ENCODE peak calls at places on chromosomes 5 and 9, in four cellular contexts. R is transverse colon, Z is MG63, D is BE2C. J is an unnamed sample.

GRCh38 chr9:108150736-108151135 is 661.2 kb upstream of the KLF4 start:
- DNase-seq in R (no peak), Z (peak), D (no peak), J (no peak)

GRCh38 chr5:16484081-16484480 is 18.5 kb upstream of the ZNF622 start:
- DNase-seq in D (no peak), Z (no peak), R (no peak), J (no peak)

GRCh38 chr5:139649082-139649991 is 1.2 kb downstream of the CXXC5 start:
- DNase-seq in R (peak), Z (peak), D (peak), J (peak)

GRCh38 chr9:121860744-121861143 is 209.3 kb downstream of the DAB2IP start:
- DNase-seq in D (no peak), Z (peak), R (no peak), J (peak)

GRCh38 chr5:55593115-55593472 is 58.3 kb upstream of the PLPP1 start:
- DNase-seq in Z (peak), R (no peak), D (no peak), J (peak)

GRCh38 chr5:80141147-80141671 is 106.1 kb downstream of the THBS4 start:
- DNase-seq in D (peak), Z (no peak), R (peak), J (peak)

GRCh38 chr5:53031695-53032096 is 42.5 kb downstream of the ITGA2 start:
- DNase-seq in D (no peak), Z (no peak), R (no peak), J (peak)

GRCh38 chr9:124257070-124257864 is 482 bp upstream of the NEK6 start:
- DNase-seq in D (no peak), R (peak), Z (peak), J (no peak)

GRCh38 chr5:44933686-44934085 is 124.9 kb downstream of the MRPS30 start:
- DNase-seq in Z (no peak), R (no peak), D (no peak), J (no peak)

GRCh38 chr5:141001854-141002666 is 35.8 kb downstream of the PCDHAC2 start:
- DNase-seq in D (peak), R (peak), Z (peak), J (peak)
- H3K4me3 ChIP-seq in D (peak), R (peak), Z (peak), J (peak)

DNA sequence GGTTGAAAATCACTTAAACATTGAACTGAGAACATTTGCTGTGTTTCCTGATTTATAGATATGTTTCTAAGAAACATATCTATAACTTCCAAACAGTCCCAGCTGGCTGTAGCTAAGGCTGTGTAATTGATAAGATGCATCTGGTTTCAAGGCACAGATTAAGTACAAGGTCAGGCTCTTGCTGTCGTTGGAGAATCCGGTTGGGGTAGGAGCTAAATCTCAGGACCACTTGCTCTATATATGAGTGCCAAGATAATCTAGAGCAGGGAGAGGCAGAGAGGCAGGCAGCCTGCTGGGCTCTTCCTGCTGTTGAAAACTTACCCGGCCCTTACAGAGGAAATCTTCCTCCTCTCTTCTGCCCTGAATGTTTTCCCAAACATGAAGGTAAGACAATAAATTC is at the start of gene C7:
- DNase-seq in R (no peak), Z (no peak), D (peak), J (peak)
- H3K4me3 ChIP-seq in R (no peak), Z (no peak), D (no peak), J (no peak)

GRCh38 chr5:63961598-63962161 is 565 bp downstream of the HTR1A start:
- DNase-seq in D (no peak), Z (no peak), R (no peak), J (no peak)

GRCh38 chr5:63959177-63959982 is 2.9 kb downstream of the HTR1A start:
- DNase-seq in D (peak), R (no peak), Z (no peak), J (no peak)

GRCh38 chr5:63960646-63961045 is 1.6 kb downstream of the HTR1A start:
- DNase-seq in R (no peak), Z (no peak), D (no peak), J (no peak)

GRCh38 chr5:63962345-63962744 is at the start of gene HTR1A:
- DNase-seq in Z (no peak), D (no peak), R (no peak), J (no peak)

DNA sequence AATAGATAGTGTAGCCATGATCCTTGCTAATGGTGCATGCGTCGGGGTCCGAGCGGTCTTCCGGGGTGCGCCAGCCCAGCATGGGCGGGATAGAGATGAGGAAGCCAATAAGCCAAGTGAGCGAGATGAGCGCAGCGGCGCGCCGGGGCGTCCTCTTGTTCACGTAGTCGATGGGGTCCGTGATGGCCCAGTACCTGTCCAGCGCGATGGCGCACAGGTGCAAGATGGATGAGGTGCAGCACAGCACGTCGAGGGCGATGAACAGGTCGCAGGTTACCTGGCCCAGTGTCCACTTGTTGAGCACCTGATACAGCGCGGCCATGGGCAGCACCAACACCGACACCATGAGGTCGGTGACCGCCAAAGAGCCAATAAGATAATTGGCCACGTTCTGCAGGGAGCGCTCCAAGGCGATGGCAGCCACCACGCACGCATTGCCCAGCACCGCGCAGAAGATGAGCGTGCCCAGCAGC is 1.1 kb downstream of the HTR1A start:
- DNase-seq in Z (no peak), D (no peak), R (no peak), J (no peak)
- H3K4me3 ChIP-seq in Z (no peak), D (no peak), R (no peak), J (no peak)

DNA sequence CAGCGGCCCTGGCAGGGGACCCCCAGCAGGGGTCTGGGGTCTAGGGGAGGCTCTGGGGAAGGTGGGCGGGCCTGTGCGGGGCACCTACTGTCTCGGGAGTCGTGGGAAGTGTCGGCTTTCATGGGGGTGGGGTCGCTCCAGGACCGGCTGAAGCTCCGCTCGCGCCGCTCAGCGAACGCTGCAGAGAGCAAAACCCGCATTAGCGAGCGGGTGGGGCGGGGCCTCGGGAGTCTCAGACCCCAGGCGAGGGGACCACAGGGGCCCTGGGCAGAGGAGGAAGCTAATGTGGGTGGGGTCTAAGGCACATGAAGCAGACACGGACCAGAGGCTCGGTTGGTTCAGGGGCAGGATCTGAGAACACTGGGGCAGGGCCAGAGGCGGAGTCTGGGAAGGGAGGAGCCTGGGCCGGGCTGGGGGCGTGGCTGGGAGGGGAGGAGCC is 5.5 kb downstream of the NSMF start:
- DNase-seq in D (peak), R (peak), Z (no peak), J (peak)
- H3K4me3 ChIP-seq in D (no peak), R (peak), Z (no peak), J (no peak)

DNA sequence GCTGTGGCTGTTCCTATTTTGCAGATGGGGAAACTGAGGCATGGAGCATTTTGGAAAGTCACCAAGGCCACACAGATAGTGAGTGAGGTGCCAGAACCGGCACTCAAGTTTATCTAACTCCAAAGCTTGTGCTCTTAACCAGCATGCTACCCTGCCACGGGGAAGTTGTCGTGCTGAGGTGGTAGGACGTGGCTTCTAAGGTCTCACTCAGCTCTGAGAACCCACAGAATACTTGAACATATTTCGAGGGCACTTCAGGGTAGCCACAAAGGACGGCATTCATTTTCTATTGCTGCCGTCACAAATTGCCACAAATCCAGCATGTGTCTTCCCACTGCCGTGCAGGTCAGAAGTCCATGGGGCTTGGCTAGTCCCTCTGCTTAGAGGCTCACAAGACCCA is 116.7 kb downstream of the OLFM1 start:
- DNase-seq in Z (no peak), D (no peak), R (no peak), J (no peak)
- H3K4me3 ChIP-seq in Z (no peak), D (no peak), R (no peak), J (no peak)

GRCh38 chr5:32157078-32157477 is 17.0 kb downstream of the GOLPH3 start:
- DNase-seq in D (no peak), R (no peak), Z (no peak), J (no peak)

GRCh38 chr5:32158679-32158975 is 15.5 kb downstream of the GOLPH3 start:
- DNase-seq in D (no peak), R (no peak), Z (no peak), J (no peak)

GRCh38 chr5:32156635-32157034 is 17.5 kb downstream of the GOLPH3 start:
- DNase-seq in Z (no peak), R (no peak), D (no peak), J (no peak)

GRCh38 chr5:32153723-32154122 is 20.4 kb downstream of the GOLPH3 start:
- DNase-seq in Z (no peak), R (no peak), D (no peak), J (no peak)

GRCh38 chr5:32155211-32155610 is 18.9 kb downstream of the GOLPH3 start:
- DNase-seq in R (no peak), Z (no peak), D (no peak), J (no peak)
- H3K4me3 ChIP-seq in R (no peak), Z (no peak), D (no peak), J (no peak)

GRCh38 chr5:179619776-179620175 is 3.7 kb downstream of the HNRNPH1 start:
- DNase-seq in D (no peak), R (no peak), Z (no peak), J (no peak)
- H3K4me3 ChIP-seq in D (peak), R (peak), Z (peak), J (peak)

GRCh38 chr5:81202652-81203051 is 30.5 kb upstream of the CKMT2 start:
- DNase-seq in D (no peak), R (no peak), Z (no peak), J (no peak)
- H3K4me3 ChIP-seq in D (no peak), R (no peak), Z (no peak), J (no peak)

GRCh38 chr5:36722913-36723312 is 116.5 kb downstream of the SLC1A3 start:
- DNase-seq in D (no peak), Z (no peak), R (no peak), J (no peak)

GRCh38 chr5:36720688-36721087 is 114.3 kb downstream of the SLC1A3 start:
- DNase-seq in D (no peak), R (no peak), Z (no peak), J (no peak)

GRCh38 chr5:36719266-36719665 is 112.9 kb downstream of the SLC1A3 start:
- DNase-seq in R (no peak), D (no peak), Z (no peak), J (no peak)

GRCh38 chr5:36723921-36724320 is 117.5 kb downstream of the SLC1A3 start:
- DNase-seq in R (no peak), D (no peak), Z (no peak), J (no peak)

DNA sequence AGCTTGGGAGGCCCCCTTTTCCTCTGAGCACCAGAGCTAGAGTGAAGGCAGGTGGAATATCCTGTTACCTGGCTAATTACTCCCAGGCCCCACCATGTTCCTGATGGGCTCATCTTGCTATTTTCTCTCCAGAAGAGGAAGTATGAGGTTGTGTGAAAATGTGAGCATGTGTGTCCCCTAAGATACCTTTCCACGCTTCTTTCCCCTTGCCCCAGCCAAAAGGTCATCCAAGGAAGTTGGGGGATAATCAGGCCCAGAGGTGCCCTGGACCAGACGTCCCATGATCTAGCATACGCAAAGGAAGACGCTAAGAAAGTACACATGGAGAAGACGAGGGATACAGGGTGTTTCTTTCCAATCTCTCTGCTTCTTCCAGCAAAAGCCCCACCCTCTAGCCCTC is 115.3 kb downstream of the SLC1A3 start:
- DNase-seq in Z (no peak), D (no peak), R (no peak), J (no peak)
- H3K4me3 ChIP-seq in Z (no peak), D (no peak), R (no peak), J (no peak)

GRCh38 chr9:114158482-114159130 is 3.3 kb downstream of the COL27A1 start:
- DNase-seq in R (no peak), Z (no peak), D (no peak), J (no peak)
- H3K4me3 ChIP-seq in R (no peak), Z (no peak), D (no peak), J (no peak)